ENCODE peak calls at places on chromosomes 1 and 21, in six cellular contexts. U, B, O, K, Q and I are unnamed samples.

GRCh38 chr1:233638513-233638912 is 24.6 kb downstream of the KCNK1 start:
- DNase-seq in Q (no peak), U (no peak), B (no peak), K (no peak), O (no peak), I (no peak)

GRCh38 chr1:167791281-167792209 is 69.8 kb downstream of the MPZL1 start:
- DNase-seq in B (no peak), O (no peak), K (peak), Q (peak), U (no peak), I (no peak)

GRCh38 chr1:202578001-202578500 is 132.2 kb downstream of the SYT2 start:
- DNase-seq in U (no peak), B (no peak), K (no peak), O (no peak), Q (no peak), I (no peak)

GRCh38 chr1:223708001-223708359 is 4.4 kb upstream of the CAPN2 start:
- DNase-seq in O (no peak), Q (no peak), K (peak), B (no peak), U (peak), I (no peak)

GRCh38 chr1:154972517-154973343 is 1.8 kb upstream of the CKS1B start:
- DNase-seq in B (peak), O (peak), K (peak), U (peak), Q (peak), I (peak)

GRCh38 chr1:93805027-93805426 is 74.0 kb downstream of the DNTTIP2 start:
- DNase-seq in U (no peak), B (no peak), K (no peak), Q (no peak), O (no peak), I (no peak)

GRCh38 chr21:33655591-33656221 is 13.4 kb downstream of the ITSN1 start:
- DNase-seq in O (no peak), U (peak), Q (no peak), B (peak), K (no peak), I (no peak)

GRCh38 chr21:33396436-33396835 is 6.8 kb upstream of the IFNGR2 start:
- DNase-seq in K (no peak), U (no peak), Q (no peak), O (no peak), B (no peak), I (no peak)

GRCh38 chr1:222087207-222087920 is 345.5 kb upstream of the DUSP10 start:
- DNase-seq in U (no peak), O (no peak), B (no peak), K (no peak), Q (no peak), I (no peak)

GRCh38 chr1:211722277-211723175 is 47.1 kb upstream of the NEK2 start:
- DNase-seq in B (peak), U (no peak), K (no peak), Q (no peak), O (no peak), I (no peak)

GRCh38 chr1:14189381-14189780 is 409.1 kb upstream of the KAZN start:
- DNase-seq in U (no peak), K (no peak), B (no peak), O (no peak), Q (no peak), I (no peak)

GRCh38 chr1:24949331-24949881 is 19.3 kb upstream of the RUNX3 start:
- DNase-seq in O (no peak), K (no peak), Q (no peak), B (peak), U (no peak), I (no peak)

GRCh38 chr1:97907886-97908285 is 12.9 kb downstream of the DPYD start:
- DNase-seq in O (no peak), B (no peak), Q (no peak), K (no peak), U (no peak), I (no peak)

GRCh38 chr1:93740601-93741031 is 59.0 kb upstream of the BCAR3 start:
- DNase-seq in Q (no peak), O (no peak), U (no peak), B (no peak), K (no peak), I (peak)

GRCh38 chr1:21935891-21936365 is 1.2 kb downstream of the HSPG2 start:
- DNase-seq in O (no peak), B (no peak), U (no peak), Q (peak), K (peak), I (no peak)

GRCh38 chr1:21937034-21937371 is at the start of gene HSPG2:
- DNase-seq in O (no peak), B (no peak), K (no peak), Q (no peak), U (no peak), I (no peak)

GRCh38 chr1:21936366-21937031 is 611 bp downstream of the HSPG2 start:
- DNase-seq in K (no peak), B (peak), Q (peak), O (no peak), U (no peak), I (peak)

GRCh38 chr1:21938791-21939538 is 1.9 kb upstream of the HSPG2 start:
- DNase-seq in K (no peak), U (no peak), B (peak), O (no peak), Q (peak), I (no peak)

GRCh38 chr1:21937372-21938121 is 437 bp upstream of the HSPG2 start:
- DNase-seq in Q (peak), O (peak), K (peak), B (peak), U (peak), I (peak)
- H3K4me3 ChIP-seq in Q (peak), O (peak), K (peak), B (peak), U (peak), I (peak)

DNA sequence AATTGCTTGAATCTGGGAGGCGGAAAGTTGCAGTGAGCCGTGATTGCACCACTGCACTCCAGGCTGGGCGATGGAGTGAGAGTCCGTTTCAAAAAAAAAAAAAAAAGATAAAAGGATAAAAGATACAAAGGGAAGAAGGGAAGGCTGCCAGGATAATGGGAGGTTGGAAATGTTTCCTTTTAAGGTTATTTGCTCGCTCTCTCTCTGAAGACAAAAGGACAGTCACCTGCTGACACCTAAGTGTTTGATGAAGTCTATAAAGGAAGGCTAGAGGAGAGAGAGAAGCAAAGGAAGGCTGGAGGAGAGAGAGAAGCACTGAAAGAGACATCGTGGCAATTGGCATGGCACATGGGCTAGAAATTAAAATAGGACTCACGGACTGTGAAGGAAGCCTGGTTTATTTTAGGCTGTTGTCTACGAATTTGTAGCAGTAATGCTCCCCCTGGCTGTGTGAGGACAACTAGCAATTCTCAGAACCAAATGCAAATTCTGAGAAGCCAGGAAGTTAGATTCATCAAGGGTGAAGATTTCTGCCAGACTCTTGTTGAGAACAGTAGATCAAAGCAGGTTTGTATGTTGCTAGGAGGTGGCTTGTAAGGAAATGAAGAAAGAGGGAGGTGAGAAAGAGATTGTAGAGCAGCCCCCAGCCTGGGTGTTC is 154.2 kb downstream of the ZP4 start:
- DNase-seq in Q (no peak), B (peak), U (no peak), O (no peak), K (no peak), I (no peak)
- TF ChIP-seq CTCF in Q (peak), B (no peak), U (no peak), O (no peak), K (no peak), I (peak)

GRCh38 chr1:204479387-204480136 is 15.0 kb downstream of the PIK3C2B start:
- DNase-seq in Q (no peak), B (no peak), U (peak), O (peak), K (peak), I (no peak)
- TF ChIP-seq POLR2AphosphoS5 in Q (no peak), B (no peak), U (peak), O (peak), K (no peak), I (no peak)

DNA sequence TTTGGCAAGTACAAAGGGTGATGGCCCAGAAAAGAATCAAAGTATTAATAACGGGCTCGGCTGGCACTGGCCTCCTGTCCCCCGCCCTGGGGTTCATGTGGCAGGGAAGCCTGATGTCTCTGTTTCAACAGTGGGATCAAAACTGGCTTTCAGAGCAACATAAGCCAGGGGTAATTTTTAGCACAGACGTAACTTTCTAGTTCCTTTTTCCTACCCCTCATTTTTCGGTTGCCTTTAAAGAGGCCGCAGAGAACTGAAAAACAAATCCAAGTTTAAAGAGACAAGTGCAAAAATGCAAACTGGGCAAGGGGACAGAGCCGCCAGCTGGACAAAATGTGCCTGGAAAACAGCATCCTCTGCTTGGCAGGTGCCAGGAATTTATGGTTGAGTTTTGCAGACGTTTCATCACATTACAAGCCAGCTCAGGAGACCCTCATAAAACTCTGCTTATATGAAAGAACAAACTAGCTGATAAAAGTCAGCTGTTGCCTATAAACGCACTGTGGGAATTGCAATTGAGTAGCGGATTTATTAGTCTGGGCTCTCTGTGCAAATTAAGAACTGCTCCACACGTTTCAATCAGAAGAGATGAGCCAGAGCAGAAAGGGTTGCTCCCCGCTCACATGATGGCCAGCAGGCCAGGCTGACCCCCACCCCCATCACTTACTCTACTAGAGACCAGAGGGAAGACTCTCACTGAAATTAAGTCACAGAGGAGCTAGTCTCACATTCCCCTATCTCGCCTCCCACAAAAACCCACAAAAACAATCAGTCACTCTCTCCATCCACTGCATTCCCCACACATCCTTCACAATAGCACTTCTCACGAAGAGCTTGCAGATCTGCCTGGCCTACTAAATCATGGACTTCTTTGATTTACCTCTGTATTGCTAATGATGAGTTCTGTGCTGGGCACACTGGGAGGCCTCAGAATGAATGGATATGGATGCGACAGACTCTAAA is 15.8 kb upstream of the CDCA8 start:
- DNase-seq in B (no peak), K (no peak), Q (peak), O (no peak), U (no peak), I (no peak)
- H3K4me3 ChIP-seq in B (no peak), K (no peak), Q (no peak), O (no peak), U (no peak), I (no peak)

GRCh38 chr21:27326293-27326692 is 359.4 kb upstream of the ADAMTS5 start:
- DNase-seq in Q (no peak), K (no peak), O (no peak), U (no peak), B (no peak), I (no peak)
- TF ChIP-seq CTCF in Q (no peak), K (no peak), O (no peak), U (no peak), B (no peak), I (no peak)

GRCh38 chr1:3900969-3901529 is 977 bp upstream of the C1orf174 start:
- DNase-seq in Q (peak), O (peak), K (peak), U (peak), B (peak), I (peak)
- TF ChIP-seq POLR2AphosphoS5 in Q (peak), O (peak), K (peak), U (peak), B (no peak), I (peak)